ENCODE peak calls at places on chromosomes 1 and 21, in five cellular contexts. One of them, this sample, is unnamed.

GRCh38 chr1:54453509-54453908 is 47.3 kb upstream of the SSBP3 start:
- DNase-seq in H4: no peak
- DNase-seq in CD4-positive, alpha-beta T cell: no peak
- DNase-seq in kidney: peak; percentile 6
- DNase-seq in B cell: no peak
- DNase-seq in this sample: no peak

GRCh38 chr21:34204481-34205439 is 131.4 kb downstream of the MRPS6 start:
- DNase-seq in H4: no peak
- DNase-seq in CD4-positive, alpha-beta T cell: no peak
- DNase-seq in kidney: no peak
- DNase-seq in B cell: no peak
- DNase-seq in this sample: no peak

GRCh38 chr1:62439652-62440371 is 3.0 kb downstream of the USP1 start:
- DNase-seq in H4: no peak
- DNase-seq in CD4-positive, alpha-beta T cell: no peak
- DNase-seq in kidney: no peak
- DNase-seq in B cell: no peak
- DNase-seq in this sample: no peak

GRCh38 chr1:166915941-166916340 is 39.9 kb upstream of the TADA1 start:
- DNase-seq in H4: no peak
- DNase-seq in CD4-positive, alpha-beta T cell: no peak
- DNase-seq in kidney: no peak
- DNase-seq in B cell: no peak
- DNase-seq in this sample: no peak

GRCh38 chr1:33753087-33753856 is 110.6 kb upstream of the HMGB4 start:
- DNase-seq in H4: no peak
- DNase-seq in CD4-positive, alpha-beta T cell: no peak
- DNase-seq in kidney: no peak
- DNase-seq in B cell: no peak
- DNase-seq in this sample: no peak

GRCh38 chr1:6043561-6043960 is 2.1 kb upstream of the KCNAB2 start:
- DNase-seq in H4: no peak
- DNase-seq in CD4-positive, alpha-beta T cell: no peak
- DNase-seq in kidney: no peak
- DNase-seq in B cell: no peak
- DNase-seq in this sample: no peak

GRCh38 chr1:3247521-3248031 is 178.6 kb downstream of the PRDM16 start:
- DNase-seq in H4: no peak
- DNase-seq in CD4-positive, alpha-beta T cell: no peak
- DNase-seq in kidney: no peak
- DNase-seq in B cell: no peak
- DNase-seq in this sample: no peak

GRCh38 chr1:2788506-2789163 is 12.9 kb downstream of the TTC34 start:
- DNase-seq in H4: no peak
- DNase-seq in CD4-positive, alpha-beta T cell: no peak
- DNase-seq in kidney: peak; percentile 53
- DNase-seq in B cell: peak; percentile 5
- DNase-seq in this sample: no peak

GRCh38 chr1:179745743-179746142 is 2.7 kb downstream of the FAM163A start:
- DNase-seq in H4: no peak
- DNase-seq in CD4-positive, alpha-beta T cell: no peak
- DNase-seq in kidney: no peak
- DNase-seq in B cell: no peak
- DNase-seq in this sample: no peak

GRCh38 chr1:8189931-8190483 is 127.9 kb upstream of the SLC45A1 start:
- DNase-seq in H4: no peak
- DNase-seq in CD4-positive, alpha-beta T cell: no peak
- DNase-seq in kidney: no peak
- DNase-seq in B cell: no peak
- DNase-seq in this sample: no peak

GRCh38 chr1:38547346-38547745 is 312.2 kb downstream of the RRAGC start:
- DNase-seq in H4: no peak
- DNase-seq in CD4-positive, alpha-beta T cell: no peak
- DNase-seq in kidney: no peak
- DNase-seq in B cell: no peak
- DNase-seq in this sample: no peak

GRCh38 chr1:171940373-171940772 is 99.1 kb downstream of the DNM3 start:
- DNase-seq in H4: no peak
- DNase-seq in CD4-positive, alpha-beta T cell: no peak
- DNase-seq in kidney: no peak
- DNase-seq in B cell: no peak
- DNase-seq in this sample: no peak

GRCh38 chr1:9374748-9375345 is 82.2 kb downstream of the SPSB1 start:
- DNase-seq in H4: no peak
- DNase-seq in CD4-positive, alpha-beta T cell: no peak
- DNase-seq in kidney: no peak
- DNase-seq in B cell: no peak
- DNase-seq in this sample: no peak

GRCh38 chr1:203612932-203613682 is 13.5 kb upstream of the ATP2B4 start:
- DNase-seq in H4: peak; percentile 42
- DNase-seq in CD4-positive, alpha-beta T cell: no peak
- DNase-seq in kidney: no peak
- DNase-seq in B cell: no peak
- DNase-seq in this sample: no peak

GRCh38 chr1:210003501-210003900 is 65.5 kb downstream of the SYT14 start:
- DNase-seq in H4: no peak
- DNase-seq in CD4-positive, alpha-beta T cell: no peak
- DNase-seq in kidney: no peak
- DNase-seq in B cell: no peak
- DNase-seq in this sample: no peak

GRCh38 chr1:170927955-170928850 is 7.1 kb upstream of the MROH9 start:
- DNase-seq in H4: peak; percentile 7
- DNase-seq in CD4-positive, alpha-beta T cell: no peak
- DNase-seq in kidney: no peak
- DNase-seq in B cell: no peak
- DNase-seq in this sample: no peak

GRCh38 chr1:202565890-202566289 is 144.4 kb downstream of the SYT2 start:
- DNase-seq in H4: no peak
- DNase-seq in CD4-positive, alpha-beta T cell: no peak
- DNase-seq in kidney: no peak
- DNase-seq in B cell: peak; percentile 77
- DNase-seq in this sample: no peak

GRCh38 chr21:32304998-32305397 is 6.3 kb downstream of the MRAP start:
- DNase-seq in H4: no peak
- DNase-seq in CD4-positive, alpha-beta T cell: no peak
- DNase-seq in kidney: no peak
- DNase-seq in B cell: no peak
- DNase-seq in this sample: no peak

GRCh38 chr1:64215576-64215975 is 12.2 kb downstream of the UBE2U start:
- DNase-seq in H4: no peak
- DNase-seq in CD4-positive, alpha-beta T cell: no peak
- DNase-seq in kidney: no peak
- DNase-seq in B cell: no peak
- DNase-seq in this sample: no peak

GRCh38 chr1:199463521-199464127 is 563.9 kb upstream of the NR5A2 start:
- DNase-seq in H4: peak; percentile 70
- DNase-seq in CD4-positive, alpha-beta T cell: no peak
- DNase-seq in kidney: no peak
- DNase-seq in B cell: no peak
- DNase-seq in this sample: peak; percentile 65

GRCh38 chr1:21935393-21935804 is 1.7 kb downstream of the HSPG2 start:
- DNase-seq in H4: no peak
- DNase-seq in CD4-positive, alpha-beta T cell: no peak
- DNase-seq in kidney: no peak
- DNase-seq in B cell: no peak
- DNase-seq in this sample: no peak

GRCh38 chr1:88462481-88463261 is 221.4 kb upstream of the PKN2 start:
- DNase-seq in H4: no peak
- DNase-seq in CD4-positive, alpha-beta T cell: no peak
- DNase-seq in kidney: peak; percentile 77
- DNase-seq in B cell: no peak
- DNase-seq in this sample: no peak

GRCh38 chr1:218938259-218938658 is 235.4 kb upstream of the LYPLAL1 start:
- DNase-seq in H4: peak; percentile 47
- DNase-seq in CD4-positive, alpha-beta T cell: no peak
- DNase-seq in kidney: no peak
- DNase-seq in B cell: no peak
- DNase-seq in this sample: no peak

GRCh38 chr21:15466329-15466728 is 263.5 kb upstream of the USP25 start:
- DNase-seq in H4: no peak
- DNase-seq in CD4-positive, alpha-beta T cell: no peak
- DNase-seq in kidney: no peak
- DNase-seq in B cell: no peak
- DNase-seq in this sample: no peak

GRCh38 chr1:207959141-207959825 is 48.4 kb upstream of the CD34 start:
- DNase-seq in H4: no peak
- DNase-seq in CD4-positive, alpha-beta T cell: no peak
- DNase-seq in kidney: peak; percentile 94
- DNase-seq in B cell: no peak
- DNase-seq in this sample: no peak

GRCh38 chr1:229981736-229982135 is 85.3 kb upstream of the GALNT2 start:
- DNase-seq in H4: no peak
- DNase-seq in CD4-positive, alpha-beta T cell: no peak
- DNase-seq in kidney: no peak
- DNase-seq in B cell: no peak
- DNase-seq in this sample: no peak

GRCh38 chr1:22104074-22104473 is 38.8 kb downstream of the WNT4 start:
- DNase-seq in H4: no peak
- DNase-seq in CD4-positive, alpha-beta T cell: no peak
- DNase-seq in kidney: no peak
- DNase-seq in B cell: no peak
- DNase-seq in this sample: no peak

GRCh38 chr21:15121655-15122120 is 56.9 kb upstream of the NRIP1 start:
- DNase-seq in H4: peak; percentile 41
- DNase-seq in CD4-positive, alpha-beta T cell: no peak
- DNase-seq in kidney: no peak
- DNase-seq in B cell: no peak
- DNase-seq in this sample: no peak